ENCODE peak calls at places on chromosome 10, in four cellular contexts. One of them, this sample, is unnamed.
A peak's percentile ranks its signal among the peaks of the same experiment; 100 is the strongest.

GRCh38 chr10:132151951-132152505 is 34.7 kb upstream of the DPYSL4 start:
- DNase-seq in NCI-H510A: no peak
- DNase-seq in activated T-helper 1 cell treated with anti-CD3 and anti-CD28 coated beads, Interleukin-2, amount 50 U/mL, for 16 hours: no peak
- DNase-seq in hippocampal formation: no peak
- DNase-seq in this sample: no peak

GRCh38 chr10:4263281-4263921 is 478.4 kb upstream of the KLF6 start:
- DNase-seq in NCI-H510A: no peak
- DNase-seq in activated T-helper 1 cell treated with anti-CD3 and anti-CD28 coated beads, Interleukin-2, amount 50 U/mL, for 16 hours: no peak
- DNase-seq in hippocampal formation: no peak
- DNase-seq in this sample: no peak

GRCh38 chr10:5546891-5547683 is 22.3 kb downstream of the CALML3 start:
- DNase-seq in NCI-H510A: no peak
- DNase-seq in activated T-helper 1 cell treated with anti-CD3 and anti-CD28 coated beads, Interleukin-2, amount 50 U/mL, for 16 hours: no peak
- DNase-seq in hippocampal formation: no peak
- DNase-seq in this sample: no peak

GRCh38 chr10:14801693-14802092 is 27.0 kb upstream of the FAM107B start:
- DNase-seq in NCI-H510A: no peak
- DNase-seq in activated T-helper 1 cell treated with anti-CD3 and anti-CD28 coated beads, Interleukin-2, amount 50 U/mL, for 16 hours: no peak
- DNase-seq in hippocampal formation: no peak
- DNase-seq in this sample: no peak

GRCh38 chr10:132311338-132311939 is 3.7 kb upstream of the STK32C start:
- DNase-seq in NCI-H510A: peak; percentile 52
- DNase-seq in activated T-helper 1 cell treated with anti-CD3 and anti-CD28 coated beads, Interleukin-2, amount 50 U/mL, for 16 hours: no peak
- DNase-seq in hippocampal formation: no peak
- DNase-seq in this sample: no peak

GRCh38 chr10:8296090-8296741 is 241.7 kb downstream of the GATA3 start:
- DNase-seq in NCI-H510A: no peak
- DNase-seq in activated T-helper 1 cell treated with anti-CD3 and anti-CD28 coated beads, Interleukin-2, amount 50 U/mL, for 16 hours: no peak
- DNase-seq in hippocampal formation: no peak
- DNase-seq in this sample: no peak

GRCh38 chr10:77970869-77971803 is 44.6 kb upstream of the DLG5 start:
- DNase-seq in NCI-H510A: no peak
- DNase-seq in activated T-helper 1 cell treated with anti-CD3 and anti-CD28 coated beads, Interleukin-2, amount 50 U/mL, for 16 hours: no peak
- DNase-seq in hippocampal formation: peak; percentile 7
- DNase-seq in this sample: peak; percentile 68

GRCh38 chr10:58531084-58531695 is 18.5 kb downstream of the BICC1 start:
- DNase-seq in NCI-H510A: no peak
- DNase-seq in activated T-helper 1 cell treated with anti-CD3 and anti-CD28 coated beads, Interleukin-2, amount 50 U/mL, for 16 hours: no peak
- DNase-seq in hippocampal formation: no peak
- DNase-seq in this sample: peak; percentile 47

GRCh38 chr10:73159038-73159648 is 8.7 kb downstream of the ECD start:
- DNase-seq in NCI-H510A: no peak
- DNase-seq in activated T-helper 1 cell treated with anti-CD3 and anti-CD28 coated beads, Interleukin-2, amount 50 U/mL, for 16 hours: peak; percentile 15
- DNase-seq in hippocampal formation: peak; percentile 39
- DNase-seq in this sample: peak; percentile 37

GRCh38 chr10:78781991-78782390 is 286.8 kb upstream of the ZMIZ1 start:
- DNase-seq in NCI-H510A: no peak
- DNase-seq in activated T-helper 1 cell treated with anti-CD3 and anti-CD28 coated beads, Interleukin-2, amount 50 U/mL, for 16 hours: no peak
- DNase-seq in hippocampal formation: no peak
- DNase-seq in this sample: no peak

GRCh38 chr10:36489928-36490279 is 635.5 kb upstream of the ANKRD30A start:
- DNase-seq in NCI-H510A: no peak
- DNase-seq in activated T-helper 1 cell treated with anti-CD3 and anti-CD28 coated beads, Interleukin-2, amount 50 U/mL, for 16 hours: no peak
- DNase-seq in hippocampal formation: no peak
- DNase-seq in this sample: no peak

GRCh38 chr10:75358835-75359421 is 42.6 kb downstream of the ZNF503 start:
- DNase-seq in NCI-H510A: no peak
- DNase-seq in activated T-helper 1 cell treated with anti-CD3 and anti-CD28 coated beads, Interleukin-2, amount 50 U/mL, for 16 hours: no peak
- DNase-seq in hippocampal formation: no peak
- DNase-seq in this sample: peak; percentile 64

GRCh38 chr10:58266003-58266825 is 1.5 kb downstream of the IPMK start:
- DNase-seq in NCI-H510A: no peak
- DNase-seq in activated T-helper 1 cell treated with anti-CD3 and anti-CD28 coated beads, Interleukin-2, amount 50 U/mL, for 16 hours: no peak
- DNase-seq in hippocampal formation: no peak
- DNase-seq in this sample: no peak

GRCh38 chr10:58318346-58318745 is 16.5 kb upstream of the UBE2D1 start:
- DNase-seq in NCI-H510A: no peak
- DNase-seq in activated T-helper 1 cell treated with anti-CD3 and anti-CD28 coated beads, Interleukin-2, amount 50 U/mL, for 16 hours: no peak
- DNase-seq in hippocampal formation: no peak
- DNase-seq in this sample: no peak

GRCh38 chr10:19785366-19785765 is 30.9 kb upstream of the PLXDC2 start:
- DNase-seq in NCI-H510A: no peak
- DNase-seq in activated T-helper 1 cell treated with anti-CD3 and anti-CD28 coated beads, Interleukin-2, amount 50 U/mL, for 16 hours: no peak
- DNase-seq in hippocampal formation: no peak
- DNase-seq in this sample: no peak

GRCh38 chr10:108757946-108758345 is 1165.4 kb downstream of the XPNPEP1 start:
- DNase-seq in NCI-H510A: no peak
- DNase-seq in activated T-helper 1 cell treated with anti-CD3 and anti-CD28 coated beads, Interleukin-2, amount 50 U/mL, for 16 hours: no peak
- DNase-seq in hippocampal formation: no peak
- DNase-seq in this sample: no peak

This sample was measured in SJCRH30.